ENCODE peak calls at places on chromosomes 11 and 22, in seven cellular contexts. L, T, S, F, G, C and R are unnamed samples.

GRCh38 chr22:49959782-49960158 is 802 bp upstream of the PIM3 start:
- DNase-seq in G (no peak), C (no peak), S (peak), L (peak), T (no peak), F (no peak), R (no peak)

GRCh38 chr22:38317995-38318715 is 922 bp upstream of the CSNK1E start:
- DNase-seq in L (peak), T (peak), S (peak), F (peak), G (no peak), C (peak), R (peak)

GRCh38 chr22:50665212-50665611 is 7.4 kb upstream of the SHANK3 start:
- DNase-seq in T (no peak), L (no peak), C (no peak), F (no peak), S (no peak), G (no peak), R (no peak)

GRCh38 chr11:28713850-28714249 is 605.7 kb downstream of the METTL15 start:
- DNase-seq in L (no peak), C (no peak), G (no peak), F (no peak), T (no peak), S (no peak), R (no peak)

GRCh38 chr11:65172600-65172999 is 2.6 kb downstream of the SPDYC start:
- DNase-seq in S (no peak), T (no peak), G (no peak), C (no peak), F (no peak), L (no peak), R (no peak)

GRCh38 chr11:117879516-117880480 is 3.3 kb upstream of the FXYD6 start:
- DNase-seq in T (no peak), S (no peak), L (no peak), C (no peak), F (no peak), G (no peak), R (no peak)

GRCh38 chr11:69890476-69890875 is 71.3 kb upstream of the FGF3 start:
- DNase-seq in F (no peak), T (no peak), C (no peak), S (no peak), G (no peak), L (no peak), R (no peak)

GRCh38 chr11:102026217-102026616 is 21.0 kb upstream of the CFAP300 start:
- DNase-seq in T (peak), L (no peak), S (no peak), C (no peak), G (no peak), F (peak), R (no peak)

GRCh38 chr11:120181446-120181992 is 29.3 kb upstream of the OAF start:
- DNase-seq in C (no peak), F (no peak), G (no peak), T (no peak), L (no peak), S (peak), R (no peak)

GRCh38 chr22:27135582-27135981 is 478.2 kb downstream of the MIAT start:
- DNase-seq in G (peak), F (peak), L (no peak), T (peak), S (no peak), C (no peak), R (peak)

GRCh38 chr11:45930031-45930794 is 7.8 kb downstream of the LARGE2 start:
- DNase-seq in T (no peak), F (no peak), S (peak), G (no peak), L (peak), C (no peak), R (no peak)

GRCh38 chr22:39294571-39295468 is 24.6 kb downstream of the RPL3 start:
- DNase-seq in F (no peak), C (no peak), S (no peak), G (no peak), T (no peak), L (no peak), R (no peak)

GRCh38 chr22:27797793-27798525 is 3.6 kb downstream of the MN1 start:
- DNase-seq in L (no peak), T (no peak), F (no peak), G (peak), S (no peak), C (no peak), R (no peak)

GRCh38 chr11:65853249-65853979 is 4.6 kb downstream of the CFL1 start:
- DNase-seq in G (no peak), S (peak), F (no peak), L (peak), T (no peak), C (no peak), R (no peak)

GRCh38 chr22:20196094-20196840 is 45.4 kb upstream of the CCDC188 start:
- DNase-seq in L (no peak), S (no peak), F (no peak), T (no peak), C (no peak), G (no peak), R (no peak)

GRCh38 chr11:79400717-79401330 is 40.0 kb downstream of the TENM4 start:
- DNase-seq in C (no peak), L (peak), S (no peak), F (no peak), T (peak), G (peak), R (peak)

GRCh38 chr11:59706518-59707285 is 6.9 kb downstream of the OR10V1 start:
- DNase-seq in S (no peak), F (peak), L (peak), T (peak), G (no peak), C (peak), R (peak)

GRCh38 chr11:38005597-38005996 is 1407.6 kb upstream of the RAG2 start:
- DNase-seq in F (peak), C (no peak), G (no peak), S (no peak), L (no peak), T (peak), R (peak)

GRCh38 chr11:12762696-12763324 is 88.6 kb downstream of the TEAD1 start:
- DNase-seq in C (no peak), G (no peak), F (no peak), T (no peak), S (no peak), L (no peak), R (no peak)

GRCh38 chr11:70205766-70206165 is 2.7 kb downstream of the FADD start:
- DNase-seq in C (no peak), T (no peak), F (no peak), L (no peak), G (no peak), S (no peak), R (no peak)

GRCh38 chr11:31240340-31240904 is 129.1 kb downstream of the DCDC1 start:
- DNase-seq in T (peak), L (no peak), G (peak), F (peak), S (no peak), C (peak), R (peak)

GRCh38 chr11:101034076-101034475 is 95.5 kb downstream of the PGR start:
- DNase-seq in C (no peak), S (peak), G (peak), L (no peak), F (peak), T (no peak), R (peak)

GRCh38 chr11:114598461-114598860 is 2.9 kb upstream of the NXPE4 start:
- DNase-seq in C (no peak), S (no peak), L (no peak), F (no peak), G (no peak), T (no peak), R (no peak)

GRCh38 chr22:27685515-27685914 is 116.0 kb downstream of the MN1 start:
- DNase-seq in S (no peak), C (no peak), G (no peak), T (no peak), F (no peak), L (no peak), R (no peak)

GRCh38 chr11:46120361-46120710 is 918 bp downstream of the PHF21A start:
- DNase-seq in L (peak), C (no peak), T (no peak), F (no peak), S (peak), G (peak), R (no peak)

GRCh38 chr11:75240381-75241035 is at the start of gene TPBGL:
- DNase-seq in C (no peak), T (no peak), G (no peak), F (no peak), L (no peak), S (peak), R (no peak)

DNA sequence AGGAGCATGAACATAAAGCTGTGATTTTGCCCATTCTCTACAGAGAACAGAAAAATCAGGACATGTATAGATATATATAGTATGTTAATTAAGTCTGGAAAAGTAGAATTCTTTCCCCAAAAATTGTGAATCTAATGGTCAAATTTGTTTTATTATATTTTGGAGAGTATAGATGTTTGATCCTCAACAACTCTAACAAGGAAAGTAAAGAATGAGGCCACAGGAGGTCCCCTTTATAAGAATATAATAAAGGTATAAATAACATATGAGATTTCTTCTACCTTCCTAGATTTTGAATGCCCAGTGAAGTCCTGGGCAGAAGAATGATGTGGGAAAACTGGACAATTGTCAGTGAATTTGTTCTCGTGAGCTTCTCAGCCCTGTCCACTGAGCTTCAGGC is at the start of gene OR10A4:
- DNase-seq in L (no peak), S (no peak), C (no peak), G (no peak), T (no peak), F (no peak), R (no peak)
- H3K4me3 ChIP-seq in L (no peak), S (no peak), C (no peak), G (no peak), T (no peak), F (no peak), R (no peak)

GRCh38 chr11:316031-316701 is 2.3 kb downstream of the IFITM1 start:
- DNase-seq in L (no peak), C (no peak), T (peak), S (peak), F (peak), G (no peak), R (no peak)
- H3K4me3 ChIP-seq in L (peak), C (peak), T (peak), S (peak), F (peak), G (no peak), R (peak)

GRCh38 chr11:73272680-73273038 is 521 bp downstream of the P2RY6 start:
- DNase-seq in T (no peak), S (no peak), C (no peak), F (no peak), G (no peak), L (no peak), R (no peak)

GRCh38 chr11:73271936-73272679 is at the start of gene P2RY6:
- DNase-seq in T (peak), L (peak), G (no peak), C (peak), F (peak), S (peak), R (peak)

GRCh38 chr11:73274722-73275380 is 2.7 kb downstream of the P2RY6 start:
- DNase-seq in S (peak), T (no peak), L (no peak), F (no peak), C (no peak), G (no peak), R (no peak)

GRCh38 chr11:73275381-73275750 is 3.2 kb downstream of the P2RY6 start:
- DNase-seq in F (no peak), L (no peak), S (no peak), G (no peak), C (no peak), T (no peak), R (no peak)

GRCh38 chr11:73273246-73273890 is 1.2 kb downstream of the P2RY6 start:
- DNase-seq in F (no peak), C (no peak), G (no peak), L (no peak), S (peak), T (no peak), R (no peak)
- H3K4me3 ChIP-seq in F (no peak), C (no peak), G (no peak), L (no peak), S (no peak), T (no peak), R (no peak)

GRCh38 chr11:44566952-44567875 is 1.8 kb downstream of the CD82 start:
- DNase-seq in L (no peak), G (no peak), F (no peak), C (no peak), T (peak), S (no peak), R (no peak)
- H3K4me3 ChIP-seq in L (no peak), G (no peak), F (no peak), C (no peak), T (peak), S (peak), R (peak)

DNA sequence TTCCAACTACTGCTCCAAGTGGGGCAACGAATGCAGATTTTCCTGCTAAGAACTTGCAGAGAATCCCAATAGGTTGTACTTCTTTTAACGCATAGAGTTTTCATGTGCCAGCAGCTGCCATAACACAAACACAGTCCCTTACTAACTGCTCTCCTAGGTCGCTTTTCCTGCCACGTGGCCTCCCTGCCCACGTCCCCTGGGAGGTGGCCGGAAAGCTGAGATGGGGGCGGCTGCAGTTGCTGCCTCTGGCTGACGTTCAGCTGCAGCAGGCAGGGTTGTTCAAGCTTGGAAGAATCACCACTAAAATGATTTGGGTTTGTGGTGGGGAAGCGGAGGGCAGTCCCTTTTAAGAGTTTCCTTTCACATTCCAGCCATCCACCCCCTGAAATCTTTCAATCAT is 39.3 kb downstream of the ZNF202 start:
- DNase-seq in C (no peak), G (no peak), S (no peak), T (no peak), L (no peak), F (no peak), R (no peak)
- H3K4me3 ChIP-seq in C (no peak), G (no peak), S (no peak), T (no peak), L (no peak), F (no peak), R (no peak)

DNA sequence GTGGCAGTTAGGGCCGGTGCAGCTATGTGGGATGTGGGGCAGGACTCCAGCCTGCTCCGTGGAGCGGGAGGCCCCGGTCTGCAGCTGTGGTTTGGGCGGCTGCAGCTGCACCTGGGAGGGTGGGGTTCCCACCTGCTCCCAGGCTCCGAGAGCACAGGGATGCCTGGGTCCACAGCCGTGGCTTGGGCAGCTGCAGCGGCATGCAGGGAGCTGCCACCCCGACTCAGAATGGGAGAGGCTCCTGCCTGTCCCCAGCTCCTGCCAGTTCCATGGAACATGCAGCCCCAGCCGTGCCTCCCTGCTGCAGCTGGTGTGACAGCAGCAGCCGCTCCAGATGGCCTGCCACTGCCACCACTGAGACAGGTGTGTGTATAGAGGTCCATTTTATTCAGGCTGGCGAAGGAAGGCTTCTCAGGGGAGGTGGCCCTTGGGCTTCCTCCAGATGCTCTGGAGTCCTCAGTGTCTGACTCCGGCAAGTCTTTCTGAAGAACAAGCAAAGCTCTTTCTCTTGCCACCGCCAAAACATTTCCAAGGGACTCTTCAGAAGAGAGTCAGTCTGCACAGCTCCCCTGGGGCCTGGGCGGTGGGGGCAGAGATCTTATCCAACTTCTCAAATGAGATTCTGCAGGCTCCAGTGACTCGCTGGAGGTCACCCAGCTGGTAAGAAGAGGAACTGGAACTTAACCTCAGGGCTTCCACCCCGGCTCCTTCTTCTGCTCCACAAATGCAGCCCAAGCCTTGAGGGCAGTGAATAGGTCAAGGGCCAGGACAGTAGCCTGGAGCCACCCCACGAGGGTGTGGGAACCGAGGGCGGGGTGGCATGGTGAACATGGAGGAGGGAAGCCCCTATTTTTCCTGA is 21.6 kb upstream of the UPK3A start:
- DNase-seq in S (no peak), C (no peak), F (peak), T (no peak), L (peak), G (no peak), R (no peak)
- H3K4me3 ChIP-seq in S (no peak), C (no peak), F (no peak), T (no peak), L (no peak), G (no peak), R (no peak)

GRCh38 chr11:72820439-72821139 is 6.4 kb downstream of the ATG16L2 start:
- DNase-seq in G (no peak), L (no peak), S (no peak), C (no peak), T (no peak), F (no peak), R (no peak)
- H3K4me3 ChIP-seq in G (no peak), L (no peak), S (no peak), C (no peak), T (no peak), F (no peak), R (no peak)

GRCh38 chr11:1876361-1877063 is 15.2 kb downstream of the PRR33 start:
- DNase-seq in T (peak), S (peak), L (peak), F (peak), G (peak), C (no peak), R (peak)
- H3K4me3 ChIP-seq in T (peak), S (no peak), L (no peak), F (peak), G (no peak), C (no peak), R (no peak)

DNA sequence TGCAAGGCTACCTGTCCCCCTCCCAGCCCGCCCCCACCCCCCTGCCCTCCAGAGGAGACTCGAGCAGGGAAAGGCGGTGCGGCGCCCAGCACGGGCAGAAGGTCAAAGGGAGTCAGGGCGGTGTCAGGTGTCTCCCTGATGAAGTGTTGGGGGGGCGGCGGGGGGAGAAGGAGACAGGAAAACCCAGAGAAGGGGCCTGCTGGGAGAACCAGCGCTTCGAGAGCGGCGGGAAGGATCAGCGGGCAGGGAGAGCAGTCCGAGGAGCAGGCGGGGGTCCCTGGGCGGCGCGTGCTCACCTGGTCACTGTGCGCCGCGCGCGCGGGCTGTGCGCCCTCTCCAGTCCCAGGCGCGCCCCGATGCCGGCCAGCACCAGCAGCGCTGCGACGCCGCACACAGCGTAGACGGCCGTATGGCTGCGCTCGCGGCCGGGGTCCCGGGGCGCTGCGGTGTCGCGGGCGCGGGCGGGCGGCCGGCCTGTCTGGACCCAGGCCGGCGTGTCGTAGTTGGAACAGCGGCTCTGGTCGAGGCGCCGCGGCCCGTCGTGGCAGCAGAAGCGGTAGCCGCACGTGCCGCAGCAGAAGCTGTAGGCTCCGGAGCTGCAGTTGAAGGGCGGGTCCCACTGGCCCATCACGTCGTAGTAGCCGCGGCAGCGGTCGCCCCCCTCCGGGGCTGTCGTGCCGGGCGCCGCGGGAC is 886 bp downstream of the SHISA8 start:
- DNase-seq in C (no peak), S (no peak), G (peak), F (no peak), L (no peak), T (no peak), R (no peak)
- H3K4me3 ChIP-seq in C (no peak), S (no peak), G (no peak), F (no peak), L (no peak), T (no peak), R (no peak)

DNA sequence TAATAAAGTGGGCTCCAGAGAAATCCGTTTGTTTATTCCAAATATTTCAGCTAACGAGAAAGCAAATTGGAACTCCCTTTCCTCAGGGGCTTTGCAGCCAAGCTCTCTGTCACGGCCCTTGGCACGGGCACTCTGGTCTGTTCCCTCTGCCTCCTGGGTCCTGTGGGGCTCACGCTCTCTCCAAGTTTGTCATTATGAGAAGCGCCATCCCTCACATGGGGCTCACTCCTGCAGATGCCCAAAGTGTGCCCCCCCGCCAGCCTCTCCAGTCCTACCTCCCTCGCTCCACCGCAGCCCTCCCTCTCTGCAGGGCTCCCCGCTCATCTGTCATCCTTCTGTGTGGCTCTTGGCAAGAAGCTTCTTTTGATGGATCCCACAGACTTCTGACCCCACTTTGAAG is 125.3 kb upstream of the POU2AF2 start:
- DNase-seq in F (no peak), L (no peak), G (no peak), T (no peak), S (peak), C (no peak), R (peak)
- H3K4me3 ChIP-seq in F (no peak), L (no peak), G (no peak), T (no peak), S (no peak), C (no peak), R (no peak)